ENCODE peak calls at places on chromosomes 5 and 9, in five cellular contexts. One of them, this sample, is unnamed.

GRCh38 chr5:100643473-100643872 is 108.3 kb downstream of the FAM174A start:
- DNase-seq in CD4-positive, alpha-beta memory T cell: no peak
- DNase-seq in adrenal gland: no peak
- DNase-seq in transverse colon: no peak
- DNase-seq in uterus: no peak
- DNase-seq in this sample: no peak

GRCh38 chr9:115328228-115328627 is 210.3 kb upstream of the TNC start:
- DNase-seq in transverse colon: peak; percentile 9
- DNase-seq in CD4-positive, alpha-beta memory T cell: no peak
- DNase-seq in uterus: peak; percentile 42
- DNase-seq in adrenal gland: peak; percentile 54
- DNase-seq in this sample: no peak

GRCh38 chr9:96159596-96159995 is 142.4 kb downstream of the HSD17B3 start:
- DNase-seq in CD4-positive, alpha-beta memory T cell: no peak
- DNase-seq in uterus: no peak
- DNase-seq in adrenal gland: no peak
- DNase-seq in transverse colon: no peak
- DNase-seq in this sample: no peak

GRCh38 chr9:92342825-92343488 is 17.2 kb downstream of the CENPP start:
- DNase-seq in adrenal gland: no peak
- DNase-seq in transverse colon: no peak
- DNase-seq in uterus: no peak
- DNase-seq in CD4-positive, alpha-beta memory T cell: no peak
- DNase-seq in this sample: no peak

GRCh38 chr5:86461169-86461956 is 156.4 kb upstream of the COX7C start:
- DNase-seq in transverse colon: no peak
- DNase-seq in adrenal gland: no peak
- DNase-seq in uterus: no peak
- DNase-seq in CD4-positive, alpha-beta memory T cell: no peak
- DNase-seq in this sample: no peak

GRCh38 chr5:100900142-100900795 is 2.8 kb downstream of the ST8SIA4 start:
- DNase-seq in uterus: no peak
- DNase-seq in CD4-positive, alpha-beta memory T cell: no peak
- DNase-seq in adrenal gland: peak; percentile 15
- DNase-seq in transverse colon: peak; percentile 46
- DNase-seq in this sample: peak; percentile 26

GRCh38 chr9:16202913-16203734 is 650.3 kb downstream of the CCDC171 start:
- DNase-seq in CD4-positive, alpha-beta memory T cell: no peak
- DNase-seq in transverse colon: no peak
- DNase-seq in adrenal gland: no peak
- DNase-seq in uterus: no peak
- DNase-seq in this sample: no peak

GRCh38 chr9:132973713-132974112 is 4.8 kb upstream of the GFI1B start:
- DNase-seq in transverse colon: no peak
- DNase-seq in uterus: no peak
- DNase-seq in CD4-positive, alpha-beta memory T cell: peak; percentile 9
- DNase-seq in adrenal gland: no peak
- DNase-seq in this sample: no peak

GRCh38 chr5:138402640-138403039 is 36.2 kb upstream of the REEP2 start:
- DNase-seq in CD4-positive, alpha-beta memory T cell: no peak
- DNase-seq in transverse colon: no peak
- DNase-seq in adrenal gland: no peak
- DNase-seq in uterus: no peak
- DNase-seq in this sample: no peak

GRCh38 chr9:137447722-137448568 is 6.8 kb upstream of the ENTPD8 start:
- DNase-seq in transverse colon: peak; percentile 7
- DNase-seq in CD4-positive, alpha-beta memory T cell: no peak
- DNase-seq in adrenal gland: no peak
- DNase-seq in uterus: no peak
- DNase-seq in this sample: no peak

GRCh38 chr9:127904888-127905728 is 5.7 kb upstream of the ST6GALNAC6 start:
- DNase-seq in CD4-positive, alpha-beta memory T cell: peak; percentile 71
- DNase-seq in uterus: no peak
- DNase-seq in transverse colon: peak; percentile 80
- DNase-seq in adrenal gland: no peak
- DNase-seq in this sample: no peak

GRCh38 chr9:89463986-89464901 is 33.7 kb downstream of the SEMA4D start:
- DNase-seq in CD4-positive, alpha-beta memory T cell: peak; percentile 89
- DNase-seq in transverse colon: peak; percentile 76
- DNase-seq in adrenal gland: no peak
- DNase-seq in uterus: no peak
- DNase-seq in this sample: peak; percentile 47

GRCh38 chr5:140076788-140077187 is 33.7 kb upstream of the NRG2 start:
- DNase-seq in uterus: no peak
- DNase-seq in CD4-positive, alpha-beta memory T cell: no peak
- DNase-seq in adrenal gland: no peak
- DNase-seq in transverse colon: no peak
- DNase-seq in this sample: no peak

GRCh38 chr9:135196474-135196873 is 109.0 kb downstream of the OLFM1 start:
- DNase-seq in adrenal gland: no peak
- DNase-seq in uterus: no peak
- DNase-seq in transverse colon: no peak
- DNase-seq in CD4-positive, alpha-beta memory T cell: no peak
- DNase-seq in this sample: no peak

GRCh38 chr9:121773286-121773953 is 122.0 kb downstream of the DAB2IP start:
- DNase-seq in adrenal gland: peak; percentile 23
- DNase-seq in uterus: no peak
- DNase-seq in CD4-positive, alpha-beta memory T cell: no peak
- DNase-seq in transverse colon: no peak
- DNase-seq in this sample: no peak
- H3K36me3 ChIP-seq in adrenal gland: no peaks in the 10 kb centered on the region
- H3K36me3 ChIP-seq in uterus: no peaks in the 10 kb centered on the region
- H3K36me3 ChIP-seq in CD4-positive, alpha-beta memory T cell: no peaks in the 10 kb centered on the region
- H3K36me3 ChIP-seq in transverse colon: peaks cover 55% of the 10 kb centered on the region
- H3K36me3 ChIP-seq in this sample: peaks cover 100% of the 10 kb centered on the region

GRCh38 chr9:93517331-93517730 is 59.1 kb upstream of the PHF2 start:
- DNase-seq in transverse colon: no peak
- DNase-seq in CD4-positive, alpha-beta memory T cell: no peak
- DNase-seq in uterus: no peak
- DNase-seq in adrenal gland: no peak
- DNase-seq in this sample: no peak

GRCh38 chr9:93523518-93524144 is 52.8 kb upstream of the PHF2 start:
- DNase-seq in uterus: no peak
- DNase-seq in CD4-positive, alpha-beta memory T cell: no peak
- DNase-seq in adrenal gland: no peak
- DNase-seq in transverse colon: no peak
- DNase-seq in this sample: no peak

GRCh38 chr9:93525476-93525875 is 50.9 kb upstream of the PHF2 start:
- DNase-seq in adrenal gland: no peak
- DNase-seq in CD4-positive, alpha-beta memory T cell: no peak
- DNase-seq in uterus: no peak
- DNase-seq in transverse colon: no peak
- DNase-seq in this sample: no peak

GRCh38 chr9:93520523-93520922 is 55.9 kb upstream of the PHF2 start:
- DNase-seq in transverse colon: no peak
- DNase-seq in uterus: no peak
- DNase-seq in CD4-positive, alpha-beta memory T cell: no peak
- DNase-seq in adrenal gland: peak; percentile 32
- DNase-seq in this sample: no peak

GRCh38 chr9:93522736-93523135 is 53.6 kb upstream of the PHF2 start:
- DNase-seq in uterus: no peak
- DNase-seq in adrenal gland: no peak
- DNase-seq in CD4-positive, alpha-beta memory T cell: no peak
- DNase-seq in transverse colon: no peak
- DNase-seq in this sample: no peak
- H3K36me3 ChIP-seq in uterus: no peaks in the 10 kb centered on the region
- H3K36me3 ChIP-seq in adrenal gland: no peaks in the 10 kb centered on the region
- H3K36me3 ChIP-seq in CD4-positive, alpha-beta memory T cell: peaks cover 38% of the 10 kb centered on the region
- H3K36me3 ChIP-seq in transverse colon: peaks cover 7% of the 10 kb centered on the region
- H3K36me3 ChIP-seq in this sample: peaks cover 78% of the 10 kb centered on the region

DNA sequence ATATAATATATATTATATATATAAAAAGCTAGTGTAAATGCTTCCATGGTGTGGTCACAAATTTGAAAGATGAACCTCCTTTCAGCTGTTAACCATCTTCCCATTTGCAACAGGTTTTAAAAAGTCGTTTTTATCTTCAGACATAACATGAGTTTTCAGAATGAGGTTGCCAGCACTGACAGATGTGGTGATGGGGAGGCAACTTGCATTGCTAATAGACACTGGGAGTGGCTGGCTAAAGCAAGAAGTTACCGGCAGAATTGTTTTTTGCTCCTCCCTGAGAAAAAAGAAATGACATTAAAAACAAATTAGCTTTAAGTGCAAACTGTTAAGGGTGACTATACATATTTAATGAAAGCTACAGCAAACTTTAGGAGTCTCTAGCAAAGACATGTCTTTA is 21.2 kb upstream of the PDCL start:
- DNase-seq in CD4-positive, alpha-beta memory T cell: no peak
- DNase-seq in adrenal gland: no peak
- DNase-seq in transverse colon: no peak
- DNase-seq in uterus: no peak
- DNase-seq in this sample: no peak
- H3K36me3 ChIP-seq in CD4-positive, alpha-beta memory T cell: peaks cover 26% of the 10 kb centered on the region
- H3K36me3 ChIP-seq in adrenal gland: no peaks in the 10 kb centered on the region
- H3K36me3 ChIP-seq in transverse colon: peaks cover 41% of the 10 kb centered on the region
- H3K36me3 ChIP-seq in uterus: no peaks in the 10 kb centered on the region
- H3K36me3 ChIP-seq in this sample: peaks cover 92% of the 10 kb centered on the region

DNA sequence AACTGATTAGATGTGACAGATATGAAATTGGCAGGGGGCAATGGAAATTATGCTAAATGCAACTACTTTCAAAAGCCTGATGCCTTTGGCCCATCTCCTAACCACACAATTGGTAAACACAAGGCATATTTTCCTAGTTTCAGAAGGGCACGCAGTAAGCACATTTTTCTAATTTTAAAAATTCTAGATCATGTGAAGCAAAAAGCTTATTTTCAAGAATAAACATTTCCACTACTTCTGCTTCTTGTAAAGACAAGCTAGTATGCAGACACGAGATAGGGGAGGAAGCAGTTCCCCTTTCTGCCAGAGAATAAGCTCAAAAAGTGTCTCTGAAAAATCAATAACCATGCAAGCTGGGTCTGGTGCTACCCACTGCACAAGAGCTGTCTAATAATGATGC is 67.7 kb downstream of the ABCA1 start:
- DNase-seq in transverse colon: no peak
- DNase-seq in uterus: no peak
- DNase-seq in adrenal gland: no peak
- DNase-seq in CD4-positive, alpha-beta memory T cell: no peak
- DNase-seq in this sample: no peak
- H3K36me3 ChIP-seq in transverse colon: peaks cover 15% of the 10 kb centered on the region
- H3K36me3 ChIP-seq in uterus: no peaks in the 10 kb centered on the region
- H3K36me3 ChIP-seq in adrenal gland: no peaks in the 10 kb centered on the region
- H3K36me3 ChIP-seq in CD4-positive, alpha-beta memory T cell: no peaks in the 10 kb centered on the region
- H3K36me3 ChIP-seq in this sample: peaks cover 53% of the 10 kb centered on the region

GRCh38 chr5:154873791-154874331 is 15.4 kb downstream of the CNOT8 start:
- DNase-seq in adrenal gland: no peak
- DNase-seq in CD4-positive, alpha-beta memory T cell: no peak
- DNase-seq in uterus: no peak
- DNase-seq in transverse colon: no peak
- DNase-seq in this sample: no peak

GRCh38 chr5:154866841-154867240 is 8.4 kb downstream of the CNOT8 start:
- DNase-seq in CD4-positive, alpha-beta memory T cell: no peak
- DNase-seq in transverse colon: no peak
- DNase-seq in uterus: no peak
- DNase-seq in adrenal gland: no peak
- DNase-seq in this sample: no peak

GRCh38 chr5:154871732-154872131 is 13.3 kb downstream of the CNOT8 start:
- DNase-seq in CD4-positive, alpha-beta memory T cell: no peak
- DNase-seq in uterus: no peak
- DNase-seq in adrenal gland: no peak
- DNase-seq in transverse colon: no peak
- DNase-seq in this sample: no peak

GRCh38 chr5:154865466-154866184 is 7.2 kb downstream of the CNOT8 start:
- DNase-seq in CD4-positive, alpha-beta memory T cell: no peak
- DNase-seq in transverse colon: no peak
- DNase-seq in uterus: no peak
- DNase-seq in adrenal gland: no peak
- DNase-seq in this sample: no peak

DNA sequence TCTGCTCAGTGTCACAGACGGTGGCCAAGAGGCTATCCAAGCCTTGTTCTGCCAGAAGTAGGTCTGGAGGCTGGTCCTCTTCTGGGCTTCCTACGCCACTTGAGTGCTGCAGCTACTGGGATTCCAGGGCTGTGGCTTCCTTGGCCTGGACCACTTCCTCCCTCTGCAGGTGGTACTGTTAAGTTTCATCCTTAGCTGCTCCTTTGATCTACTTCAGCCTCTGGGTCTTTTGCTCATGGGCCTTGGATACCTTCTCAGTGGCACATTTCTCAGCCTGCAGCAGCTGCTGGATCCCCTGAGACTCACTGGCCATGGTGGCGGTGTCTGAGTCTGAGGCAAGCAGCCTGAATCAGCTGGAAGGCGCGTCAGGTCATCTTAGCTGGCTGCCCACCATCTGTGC is 10.3 kb downstream of the CNOT8 start:
- DNase-seq in CD4-positive, alpha-beta memory T cell: peak; percentile 16
- DNase-seq in uterus: no peak
- DNase-seq in transverse colon: no peak
- DNase-seq in adrenal gland: no peak
- DNase-seq in this sample: no peak
- H3K36me3 ChIP-seq in CD4-positive, alpha-beta memory T cell: peaks cover 60% of the 10 kb centered on the region
- H3K36me3 ChIP-seq in uterus: no peaks in the 10 kb centered on the region
- H3K36me3 ChIP-seq in transverse colon: peaks cover 46% of the 10 kb centered on the region
- H3K36me3 ChIP-seq in adrenal gland: no peaks in the 10 kb centered on the region
- H3K36me3 ChIP-seq in this sample: peaks cover 86% of the 10 kb centered on the region

This sample was measured in stomach.